ENCODE peak calls at places on chromosomes 16 and 17, in six cellular contexts. K is IMR-90, Z is mesendoderm, L is neuronal stem cell, D is H1, B is trophoblast cell. P is an unnamed sample.

GRCh38 chr17:61405047-61405685 is 5.5 kb downstream of the TBX2 start:
- DNase-seq in K (peak), Z (no peak), L (no peak), D (peak), B (no peak), P (no peak)

GRCh38 chr17:74979408-74980146 is 7.0 kb upstream of the HID1 start:
- DNase-seq in K (no peak), Z (no peak), L (no peak), D (no peak), B (no peak), P (no peak)

GRCh38 chr16:3173892-3174617 is 13.9 kb upstream of the OR1F1 start:
- DNase-seq in K (no peak), Z (peak), L (no peak), D (peak), B (no peak), P (peak)

GRCh38 chr17:17818088-17818526 is 18.7 kb downstream of the SREBF1 start:
- DNase-seq in K (peak), Z (peak), L (no peak), D (no peak), B (no peak), P (peak)

GRCh38 chr16:81873843-81874752 is 95.0 kb downstream of the PLCG2 start:
- DNase-seq in K (peak), Z (peak), L (peak), D (peak), B (peak), P (peak)

GRCh38 chr17:17606416-17607000 is 15.0 kb upstream of the PEMT start:
- DNase-seq in K (no peak), Z (no peak), L (no peak), D (no peak), B (no peak), P (peak)

GRCh38 chr16:15618392-15618791 is 24.6 kb downstream of the MARF1 start:
- DNase-seq in K (peak), Z (no peak), L (no peak), D (no peak), B (no peak), P (no peak)

GRCh38 chr16:1645914-1646525 is 32.1 kb upstream of the JPT2 start:
- DNase-seq in K (peak), Z (peak), L (no peak), D (no peak), B (peak), P (peak)

GRCh38 chr17:67245694-67246397 is 850 bp upstream of the HELZ start:
- DNase-seq in K (no peak), Z (peak), L (peak), D (no peak), B (peak), P (no peak)

GRCh38 chr17:41511716-41512115 is 6.3 kb upstream of the KRT13 start:
- DNase-seq in K (no peak), Z (no peak), L (no peak), D (no peak), B (no peak), P (no peak)

GRCh38 chr17:45073414-45074070 is 12.4 kb downstream of the NMT1 start:
- DNase-seq in K (peak), Z (peak), L (no peak), D (no peak), B (peak), P (peak)

GRCh38 chr17:4853195-4853762 is 20.1 kb downstream of the MINK1 start:
- DNase-seq in K (no peak), Z (no peak), L (no peak), D (no peak), B (no peak), P (no peak)

GRCh38 chr16:49281843-49282642 is 405 bp upstream of the CBLN1 start:
- DNase-seq in K (peak), Z (peak), L (peak), D (peak), B (peak), P (peak)

GRCh38 chr17:72205357-72205756 is 84.5 kb downstream of the SOX9 start:
- DNase-seq in K (no peak), Z (peak), L (peak), D (no peak), B (no peak), P (no peak)

GRCh38 chr17:21524211-21524591 is 148.0 kb downstream of the KCNJ12 start:
- DNase-seq in K (peak), Z (no peak), L (no peak), D (peak), B (peak), P (no peak)

GRCh38 chr16:28186752-28187151 is 25.0 kb downstream of the XPO6 start:
- DNase-seq in K (peak), Z (no peak), L (no peak), D (no peak), B (no peak), P (peak)

GRCh38 chr17:1123397-1124237 is 56.2 kb downstream of the ABR start:
- DNase-seq in K (no peak), Z (no peak), L (no peak), D (no peak), B (no peak), P (no peak)

GRCh38 chr17:83010323-83011200 is 68.8 kb upstream of the METRNL start:
- DNase-seq in K (peak), Z (peak), L (no peak), D (peak), B (no peak), P (peak)

GRCh38 chr16:1291576-1291974 is 17.9 kb upstream of the UBE2I start:
- DNase-seq in K (no peak), Z (no peak), L (no peak), D (no peak), B (no peak), P (no peak)

GRCh38 chr17:70110443-70110880 is 35.4 kb downstream of the KCNJ16 start:
- DNase-seq in K (peak), Z (no peak), L (no peak), D (no peak), B (no peak), P (no peak)

GRCh38 chr17:77887464-77888241 is 70.8 kb upstream of the TNRC6C start:
- DNase-seq in K (peak), Z (peak), L (peak), D (no peak), B (peak), P (peak)

GRCh38 chr16:3509470-3509928 is 8.7 kb downstream of the CLUAP1 start:
- DNase-seq in K (no peak), Z (no peak), L (no peak), D (no peak), B (no peak), P (no peak)

GRCh38 chr16:69195371-69196029 is 8.5 kb downstream of the SNTB2 start:
- DNase-seq in K (no peak), Z (no peak), L (no peak), D (no peak), B (no peak), P (no peak)

GRCh38 chr16:22357635-22357971 is 16.8 kb downstream of the CDR2 start:
- DNase-seq in K (no peak), Z (no peak), L (no peak), D (no peak), B (no peak), P (no peak)

GRCh38 chr17:59899099-59899498 is 6.2 kb downstream of the RPS6KB1 start:
- DNase-seq in K (no peak), Z (no peak), L (no peak), D (no peak), B (peak), P (no peak)

GRCh38 chr16:31705371-31705770 is 168.2 kb upstream of the ZNF267 start:
- DNase-seq in K (no peak), Z (no peak), L (no peak), D (no peak), B (no peak), P (no peak)

GRCh38 chr17:44878627-44879221 is 20.5 kb downstream of the EFTUD2 start:
- DNase-seq in K (peak), Z (peak), L (no peak), D (no peak), B (peak), P (peak)

GRCh38 chr16:31215287-31216115 is 1.4 kb downstream of the PYDC1 start:
- DNase-seq in K (peak), Z (peak), L (peak), D (peak), B (peak), P (peak)

GRCh38 chr16:21033707-21034106 is 116.9 kb downstream of the DNAH3 start:
- DNase-seq in K (no peak), Z (no peak), L (no peak), D (no peak), B (no peak), P (no peak)

GRCh38 chr16:69501956-69502457 is 63.8 kb upstream of the NFAT5 start:
- DNase-seq in K (no peak), Z (no peak), L (no peak), D (no peak), B (peak), P (peak)

GRCh38 chr17:16428098-16428882 is 12.9 kb downstream of the TRPV2 start:
- DNase-seq in K (peak), Z (peak), L (no peak), D (peak), B (peak), P (peak)

GRCh38 chr16:56990407-56991286 is 1.3 kb downstream of the NLRC5 start:
- DNase-seq in K (no peak), Z (no peak), L (no peak), D (no peak), B (no peak), P (no peak)

GRCh38 chr17:10198509-10199249 is at the start of gene GAS7:
- DNase-seq in K (peak), Z (peak), L (peak), D (peak), B (peak), P (peak)

DNA sequence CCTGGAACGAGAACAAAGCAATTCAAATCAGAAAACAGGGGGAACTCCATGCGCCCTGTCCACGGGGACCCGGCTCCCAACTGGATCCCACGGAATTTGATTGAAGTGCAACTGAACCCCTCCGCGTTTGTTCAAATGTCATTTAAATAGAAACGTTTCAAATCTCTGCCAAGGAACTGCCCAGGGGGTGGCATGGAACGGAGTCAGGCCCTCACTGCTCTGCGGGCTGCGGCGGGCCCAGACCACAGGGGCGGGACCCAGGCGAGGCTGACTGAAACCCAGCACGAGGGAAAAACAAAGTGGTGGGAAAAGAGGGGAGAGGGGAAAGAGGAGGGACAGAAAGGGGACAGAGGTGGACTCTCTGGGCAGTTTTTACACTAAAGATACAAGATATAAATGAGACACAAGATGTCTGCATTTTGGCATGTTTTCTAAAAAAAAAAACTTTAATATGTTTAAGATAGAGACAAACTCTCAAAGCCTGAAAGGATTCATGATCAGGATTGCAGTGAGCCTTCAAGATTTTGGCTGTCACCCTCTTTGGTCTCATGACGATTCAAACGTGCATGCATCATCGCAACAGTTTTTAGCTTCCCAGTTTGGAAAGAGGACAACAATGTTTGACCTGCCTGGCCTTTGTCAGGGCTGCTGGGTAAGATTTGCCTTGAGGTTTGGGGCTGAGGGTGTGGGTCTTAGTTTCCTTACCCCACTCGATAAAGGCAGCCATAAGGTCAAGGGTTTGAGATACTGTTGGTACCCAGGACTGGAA is 133.9 kb downstream of the RGS9 start:
- DNase-seq in K (no peak), Z (no peak), L (no peak), D (no peak), B (no peak), P (no peak)
- H3K27ac ChIP-seq in K (no peak), Z (no peak), L (no peak), D (no peak), B (no peak), P (no peak)

DNA sequence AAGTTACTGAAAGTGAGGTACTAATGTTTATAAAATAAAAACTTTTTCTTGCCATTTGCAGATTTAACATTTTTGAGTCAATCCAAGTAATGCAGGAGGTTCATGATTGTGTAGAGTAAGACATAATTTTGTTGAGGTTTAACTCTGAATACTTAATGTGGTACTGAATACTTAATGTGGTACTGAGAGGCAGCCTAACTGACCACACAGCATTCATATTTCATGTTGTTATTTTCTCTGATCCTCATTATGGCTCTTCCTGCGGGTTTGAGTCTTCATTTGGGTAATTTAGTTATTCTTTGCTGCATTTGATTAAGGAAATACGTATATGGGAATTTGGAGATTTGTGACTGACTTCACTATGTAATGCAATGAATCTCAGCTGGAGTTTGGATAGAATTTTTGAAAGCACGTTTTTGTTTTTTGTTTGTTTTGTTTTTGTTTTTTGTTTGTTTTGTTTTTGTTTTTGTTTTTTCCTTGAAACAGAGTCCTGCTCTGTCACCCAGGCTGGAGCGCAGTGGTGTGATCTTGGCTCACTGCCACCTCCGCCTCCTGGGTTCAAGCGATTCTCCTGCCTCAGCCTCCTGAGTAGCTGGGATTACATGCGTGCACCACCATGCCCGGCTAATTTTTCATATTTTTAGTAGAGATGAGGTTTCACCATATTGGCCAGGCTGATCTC is 3.8 kb downstream of the SF3B3 start:
- DNase-seq in K (no peak), Z (no peak), L (no peak), D (no peak), B (no peak), P (no peak)
- H3K4me3 ChIP-seq in K (no peak), Z (no peak), L (no peak), D (peak), B (no peak), P (no peak)

GRCh38 chr16:29290631-29291247 is 115.8 kb downstream of the NPIPB11 start:
- DNase-seq in K (peak), Z (peak), L (peak), D (peak), B (peak), P (peak)
- H3K18ac ChIP-seq in K (peak), Z (no peak), L (peak), D (peak), B (peak), P (peak)

GRCh38 chr17:27502526-27503324 is 46.5 kb downstream of the KSR1 start:
- DNase-seq in K (peak), Z (no peak), L (no peak), D (no peak), B (peak), P (peak)
- H3K27ac ChIP-seq in K (peak), Z (no peak), L (no peak), D (no peak), B (no peak), P (peak)

GRCh38 chr16:85329999-85330693 is 217.9 kb upstream of the CIBAR2 start:
- DNase-seq in K (no peak), Z (peak), L (peak), D (no peak), B (no peak), P (no peak)
- H3K4me3 ChIP-seq in K (no peak), Z (no peak), L (peak), D (peak), B (no peak), P (no peak)

GRCh38 chr16:9682320-9682719 is 499.9 kb downstream of the GRIN2A start:
- DNase-seq in K (no peak), Z (no peak), L (no peak), D (no peak), B (no peak), P (no peak)

GRCh38 chr16:9681556-9681955 is 500.7 kb downstream of the GRIN2A start:
- DNase-seq in K (no peak), Z (no peak), L (no peak), D (no peak), B (no peak), P (no peak)

GRCh38 chr16:9680968-9681367 is 501.3 kb downstream of the GRIN2A start:
- DNase-seq in K (no peak), Z (no peak), L (no peak), D (no peak), B (no peak), P (no peak)

GRCh38 chr16:9680021-9680655 is 502.1 kb downstream of the GRIN2A start:
- DNase-seq in K (no peak), Z (no peak), L (no peak), D (no peak), B (no peak), P (no peak)

GRCh38 chr16:9677301-9677653 is 505.0 kb downstream of the GRIN2A start:
- DNase-seq in K (no peak), Z (peak), L (no peak), D (no peak), B (no peak), P (no peak)
- H3K18ac ChIP-seq in K (no peak), Z (peak), L (no peak), D (peak), B (no peak), P (no peak)